ENCODE peak calls at places on chromosomes 6 and 20, in six cellular contexts. V, P, A, K, E and T are unnamed samples. For H3K27me3 and H3K36me3, the result is how much of the 10 kb centered on the place peaks cover.

GRCh38 chr20:57785061-57785460 is 75.2 kb upstream of the PMEPA1 start:
- DNase-seq in V (no peak), P (peak), A (peak), K (no peak), E (no peak), T (peak)

GRCh38 chr20:56245761-56246160 is 2.8 kb upstream of the MC3R start:
- DNase-seq in V (no peak), P (no peak), A (no peak), K (no peak), E (peak), T (no peak)

GRCh38 chr6:7727150-7727950 is 1.5 kb downstream of the BMP6 start:
- DNase-seq in V (no peak), P (peak), A (peak), K (no peak), E (peak), T (peak)

GRCh38 chr6:84597238-84597875 is 167.0 kb downstream of the TBX18 start:
- DNase-seq in V (no peak), P (no peak), A (no peak), K (no peak), E (no peak), T (no peak)

GRCh38 chr20:11394145-11394833 is 523.4 kb upstream of the BTBD3 start:
- DNase-seq in V (no peak), P (no peak), A (no peak), K (no peak), E (peak), T (no peak)

GRCh38 chr20:8855315-8855714 is 213.6 kb upstream of the PLCB4 start:
- DNase-seq in V (no peak), P (no peak), A (no peak), K (no peak), E (no peak), T (no peak)

GRCh38 chr20:21522479-21523397 is 8.9 kb upstream of the NKX2-2 start:
- DNase-seq in V (no peak), P (peak), A (no peak), K (no peak), E (no peak), T (peak)

GRCh38 chr6:14498748-14499147 is 381.2 kb downstream of the CD83 start:
- DNase-seq in V (no peak), P (no peak), A (no peak), K (no peak), E (no peak), T (no peak)

DNA sequence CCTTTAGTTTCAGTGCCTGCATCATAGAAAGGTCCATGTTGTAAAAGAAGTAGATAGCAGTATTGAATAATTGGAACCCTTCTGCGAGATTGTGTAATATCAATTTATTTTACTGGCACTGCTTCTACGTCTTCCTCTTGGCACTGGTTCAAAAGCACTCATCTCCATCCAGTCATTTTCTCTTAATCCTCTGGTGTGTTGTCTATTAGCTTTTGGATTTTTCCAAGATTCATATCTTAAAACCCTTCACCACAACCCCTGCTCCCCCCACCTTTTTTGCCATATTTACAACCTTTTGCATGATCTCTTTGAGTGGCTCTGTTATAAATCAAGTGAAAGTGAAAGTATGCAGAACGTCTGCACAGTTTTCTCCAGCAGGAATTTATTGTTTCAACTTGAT is 76.6 kb upstream of the HSF2 start:
- DNase-seq in V (no peak), P (no peak), A (no peak), K (no peak), E (peak), T (no peak)
- H3K4me3 ChIP-seq in V (no peak), P (no peak), A (peak), K (peak), E (peak), T (no peak)

DNA sequence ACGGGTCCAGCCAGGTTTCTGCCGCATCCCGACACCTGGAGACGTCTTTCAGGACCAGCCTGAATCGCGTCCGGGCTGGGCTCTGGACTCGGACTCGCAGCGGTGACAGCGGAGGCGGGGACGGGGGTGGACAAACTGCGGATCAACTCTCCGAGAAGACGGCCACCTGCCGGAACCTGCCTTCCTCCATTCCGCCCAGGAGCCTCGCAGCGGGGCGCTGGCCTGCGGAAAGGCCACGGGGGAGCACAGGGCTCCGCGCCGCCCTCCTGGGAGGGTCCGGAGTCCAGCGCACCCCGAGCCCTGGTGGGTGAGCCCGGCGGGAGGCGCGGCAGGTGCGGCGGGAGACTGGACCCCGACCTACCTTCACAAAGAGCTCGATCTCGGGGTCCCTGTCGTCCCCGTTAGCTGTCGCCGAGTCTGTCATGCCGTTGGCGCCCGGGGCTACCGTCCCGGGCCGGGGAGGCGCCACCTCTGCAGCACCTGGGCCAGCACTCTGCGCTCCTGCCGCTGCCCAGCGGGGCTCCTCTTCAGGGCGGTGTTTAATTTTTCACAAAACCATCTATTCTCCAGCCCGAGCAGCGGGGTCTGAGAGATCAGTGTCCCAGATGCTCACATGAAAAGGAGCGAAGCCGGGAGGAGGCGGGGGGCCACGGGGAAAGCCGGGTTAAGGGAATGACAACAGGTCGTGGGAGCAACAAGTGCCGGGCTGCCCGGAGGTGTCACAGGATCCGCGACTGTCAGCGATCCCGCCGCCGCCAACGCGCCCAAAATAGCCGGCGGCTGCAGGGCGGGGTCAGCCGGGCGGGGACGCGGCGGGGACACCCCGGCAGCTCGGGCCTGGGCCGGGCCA is at the start of gene CLIC5:
- DNase-seq in V (peak), P (peak), A (peak), K (no peak), E (no peak), T (peak)
- H3K27me3 ChIP-seq in V (under half), P (half or more), A (under half), K (under half), E (under half), T (under half)

GRCh38 chr20:41110012-41110411 is 27.3 kb upstream of the PLCG1 start:
- DNase-seq in V (no peak), P (no peak), A (no peak), K (no peak), E (no peak), T (no peak)
- H3K36me3 ChIP-seq in V (under half), P (half or more), A (under half), K (under half), E (under half), T (under half)

GRCh38 chr20:58895796-58896180 is 43.3 kb downstream of the GNAS start:
- DNase-seq in V (no peak), P (no peak), A (no peak), K (no peak), E (no peak), T (peak)
- H3K4me3 ChIP-seq in V (no peak), P (peak), A (no peak), K (peak), E (no peak), T (no peak)

GRCh38 chr6:104957301-104958177 is 632 bp downstream of the LIN28B start:
- DNase-seq in V (no peak), P (peak), A (no peak), K (no peak), E (no peak), T (peak)
- H3K27me3 ChIP-seq in V (under half), P (under half), A (under half), K (under half), E (under half), T (under half)